ENCODE peak calls at places on chromosome 15, in four cellular contexts. R, G, Q and W are unnamed samples.

GRCh38 chr15:89448825-89449224 is 47.6 kb downstream of the RHCG start:
- DNase-seq in R (no peak), Q (no peak), G (no peak), W (no peak)

GRCh38 chr15:64247906-64248541 is 85.2 kb upstream of the PPIB start:
- DNase-seq in R (no peak), Q (peak), G (peak), W (no peak)

GRCh38 chr15:85005744-85006143 is 24.1 kb downstream of the PDE8A start:
- DNase-seq in G (no peak), R (no peak), Q (no peak), W (no peak)

GRCh38 chr15:29207758-29208108 is 61.9 kb downstream of the NSMCE3 start:
- DNase-seq in R (no peak), G (no peak), Q (no peak), W (no peak)

GRCh38 chr15:72161351-72162132 is 36.0 kb downstream of the GRAMD2A start:
- DNase-seq in R (no peak), G (no peak), Q (no peak), W (no peak)

GRCh38 chr15:48304398-48304797 is 26.8 kb upstream of the DUT start:
- DNase-seq in R (no peak), Q (no peak), G (no peak), W (no peak)

GRCh38 chr15:88890495-88890894 is 4.8 kb downstream of the HAPLN3 start:
- DNase-seq in G (no peak), Q (no peak), R (no peak), W (no peak)

GRCh38 chr15:70400766-70401541 is 303.2 kb upstream of the TLE3 start:
- DNase-seq in R (no peak), Q (no peak), G (no peak), W (no peak)

GRCh38 chr15:85414037-85414436 is 33.6 kb downstream of the AKAP13 start:
- DNase-seq in Q (no peak), R (no peak), G (no peak), W (no peak)

GRCh38 chr15:32998182-32998581 is 196.3 kb downstream of the FMN1 start:
- DNase-seq in Q (no peak), R (no peak), G (no peak), W (no peak)

GRCh38 chr15:38536201-38536676 is 28.4 kb downstream of the RASGRP1 start:
- DNase-seq in R (no peak), G (no peak), Q (no peak), W (peak)

GRCh38 chr15:77186518-77187095 is 115.7 kb upstream of the TSPAN3 start:
- DNase-seq in R (no peak), Q (no peak), G (no peak), W (no peak)

GRCh38 chr15:77024273-77025065 is 29.5 kb downstream of the PSTPIP1 start:
- DNase-seq in Q (peak), R (peak), G (peak), W (peak)

GRCh38 chr15:81596159-81596865 is 222.3 kb upstream of the TMC3 start:
- DNase-seq in R (no peak), Q (no peak), G (no peak), W (no peak)

GRCh38 chr15:96273317-96274086 is 57.0 kb upstream of the NR2F2 start:
- DNase-seq in G (no peak), R (no peak), Q (no peak), W (no peak)

GRCh38 chr15:66661432-66662096 is 40.5 kb upstream of the SMAD6 start:
- DNase-seq in Q (no peak), R (no peak), G (no peak), W (no peak)

GRCh38 chr15:62498711-62499110 is 333.6 kb upstream of the C2CD4B start:
- DNase-seq in G (no peak), R (no peak), Q (no peak), W (no peak)

GRCh38 chr15:69736161-69736560 is 283.5 kb downstream of the RPLP1 start:
- DNase-seq in R (no peak), G (no peak), Q (no peak), W (no peak)

GRCh38 chr15:59052915-59053407 is 52.0 kb upstream of the CCNB2 start:
- DNase-seq in Q (no peak), G (no peak), R (no peak), W (no peak)

GRCh38 chr15:63288778-63289378 is 11.5 kb downstream of the APH1B start:
- DNase-seq in R (no peak), G (peak), Q (no peak), W (no peak)

GRCh38 chr15:43420435-43420834 is 49.5 kb downstream of the TUBGCP4 start:
- DNase-seq in G (no peak), R (no peak), Q (no peak), W (no peak)

GRCh38 chr15:45943255-45943654 is 308.4 kb downstream of the SQOR start:
- DNase-seq in Q (no peak), G (no peak), R (no peak), W (no peak)

DNA sequence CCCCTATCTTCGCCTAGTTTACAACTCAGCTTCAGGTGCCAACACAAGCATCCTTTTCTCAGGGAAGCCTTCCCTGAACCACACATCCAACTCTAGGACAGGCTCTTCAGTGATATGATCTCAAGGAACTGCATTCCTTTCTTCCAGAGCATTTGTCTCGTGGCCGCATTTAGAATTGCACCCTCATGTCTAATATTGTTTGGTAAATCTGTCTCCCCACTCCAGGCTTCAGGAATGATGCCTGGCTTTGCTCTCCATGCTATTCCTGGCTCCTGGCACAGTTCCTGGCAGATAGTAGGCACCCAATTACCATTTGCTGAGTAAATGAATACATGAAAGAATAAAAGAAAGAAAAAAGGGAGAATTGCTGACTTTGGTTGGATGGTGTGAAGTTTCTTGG is 2.4 kb downstream of the CYP19A1 start:
- DNase-seq in R (no peak), Q (no peak), G (no peak), W (no peak)
- TF ChIP-seq CTCF in R (no peak), Q (no peak), G (no peak), W (peak)

GRCh38 chr15:40008061-40008460 is 30.9 kb downstream of the SRP14 start:
- DNase-seq in Q (no peak), G (no peak), R (no peak), W (no peak)

GRCh38 chr15:40006646-40007045 is 32.3 kb downstream of the SRP14 start:
- DNase-seq in G (no peak), R (no peak), Q (no peak), W (no peak)

GRCh38 chr15:40010681-40011080 is 28.3 kb downstream of the SRP14 start:
- DNase-seq in G (no peak), R (no peak), Q (no peak), W (no peak)

GRCh38 chr15:40014390-40014789 is 24.6 kb downstream of the SRP14 start:
- DNase-seq in Q (no peak), R (no peak), G (no peak), W (no peak)

GRCh38 chr15:40011303-40011702 is 27.7 kb downstream of the SRP14 start:
- DNase-seq in G (no peak), Q (no peak), R (no peak), W (no peak)
- TF ChIP-seq CTCF in G (no peak), Q (no peak), R (no peak), W (no peak)

GRCh38 chr15:100909582-100909981 is 9.6 kb upstream of the LRRK1 start:
- DNase-seq in R (no peak), G (no peak), Q (no peak), W (no peak)

GRCh38 chr15:100911086-100911485 is 8.1 kb upstream of the LRRK1 start:
- DNase-seq in R (no peak), Q (no peak), G (no peak), W (no peak)

GRCh38 chr15:100908466-100908865 is 10.7 kb upstream of the LRRK1 start:
- DNase-seq in G (no peak), Q (no peak), R (no peak), W (no peak)

GRCh38 chr15:100910556-100910955 is 8.6 kb upstream of the LRRK1 start:
- DNase-seq in G (no peak), Q (no peak), R (no peak), W (no peak)

GRCh38 chr15:100910119-100910518 is 9.0 kb upstream of the LRRK1 start:
- DNase-seq in G (no peak), R (no peak), Q (no peak), W (no peak)
- TF ChIP-seq CTCF in G (no peak), R (peak), Q (no peak), W (peak)

GRCh38 chr15:98805434-98806274 is 157.3 kb downstream of the IGF1R start:
- DNase-seq in G (peak), Q (no peak), R (no peak), W (no peak)
- TF ChIP-seq CTCF in G (no peak), Q (no peak), R (peak), W (peak)

DNA sequence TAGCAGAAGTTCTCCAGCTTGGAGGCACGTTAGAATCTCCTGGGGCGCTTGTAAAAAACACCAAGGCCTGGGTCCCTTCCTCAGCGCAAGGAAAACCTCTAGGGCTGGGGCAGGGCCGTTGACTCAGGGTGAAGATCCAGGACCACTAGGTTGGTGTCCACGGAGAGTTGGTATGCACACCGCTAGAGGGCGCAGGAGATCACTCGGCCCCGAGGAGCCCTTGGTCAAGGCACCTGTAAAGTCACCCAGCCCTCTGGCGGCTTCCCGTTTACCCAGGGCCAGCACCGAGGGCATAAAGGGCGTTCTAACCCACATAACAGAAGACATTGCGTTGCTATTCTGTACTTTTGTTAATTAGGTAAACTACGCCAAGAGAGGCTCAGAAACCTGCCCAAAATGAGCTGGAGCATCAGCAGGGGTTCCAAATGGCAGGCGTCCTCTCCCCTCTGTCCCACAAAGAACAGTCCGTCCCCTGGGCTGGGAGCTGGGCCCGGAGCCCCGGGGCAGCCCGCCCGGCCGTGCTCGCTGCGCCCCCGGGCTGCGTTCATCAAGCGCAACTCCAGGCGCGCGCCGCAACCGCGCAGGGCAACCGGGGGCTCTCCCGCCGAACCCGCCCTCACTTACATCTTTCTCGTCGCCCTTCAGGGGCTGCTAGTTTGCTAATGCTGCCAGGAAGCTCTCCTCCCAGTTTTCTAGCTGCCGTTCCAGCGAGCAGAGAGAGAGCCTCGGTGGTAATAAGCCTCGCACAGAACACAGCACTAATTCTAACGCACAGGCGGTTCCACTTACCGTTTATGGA is 332.1 kb downstream of the ARRDC4 start:
- DNase-seq in R (peak), G (peak), Q (no peak), W (peak)
- TF ChIP-seq CTCF in R (peak), G (peak), Q (no peak), W (peak)

DNA sequence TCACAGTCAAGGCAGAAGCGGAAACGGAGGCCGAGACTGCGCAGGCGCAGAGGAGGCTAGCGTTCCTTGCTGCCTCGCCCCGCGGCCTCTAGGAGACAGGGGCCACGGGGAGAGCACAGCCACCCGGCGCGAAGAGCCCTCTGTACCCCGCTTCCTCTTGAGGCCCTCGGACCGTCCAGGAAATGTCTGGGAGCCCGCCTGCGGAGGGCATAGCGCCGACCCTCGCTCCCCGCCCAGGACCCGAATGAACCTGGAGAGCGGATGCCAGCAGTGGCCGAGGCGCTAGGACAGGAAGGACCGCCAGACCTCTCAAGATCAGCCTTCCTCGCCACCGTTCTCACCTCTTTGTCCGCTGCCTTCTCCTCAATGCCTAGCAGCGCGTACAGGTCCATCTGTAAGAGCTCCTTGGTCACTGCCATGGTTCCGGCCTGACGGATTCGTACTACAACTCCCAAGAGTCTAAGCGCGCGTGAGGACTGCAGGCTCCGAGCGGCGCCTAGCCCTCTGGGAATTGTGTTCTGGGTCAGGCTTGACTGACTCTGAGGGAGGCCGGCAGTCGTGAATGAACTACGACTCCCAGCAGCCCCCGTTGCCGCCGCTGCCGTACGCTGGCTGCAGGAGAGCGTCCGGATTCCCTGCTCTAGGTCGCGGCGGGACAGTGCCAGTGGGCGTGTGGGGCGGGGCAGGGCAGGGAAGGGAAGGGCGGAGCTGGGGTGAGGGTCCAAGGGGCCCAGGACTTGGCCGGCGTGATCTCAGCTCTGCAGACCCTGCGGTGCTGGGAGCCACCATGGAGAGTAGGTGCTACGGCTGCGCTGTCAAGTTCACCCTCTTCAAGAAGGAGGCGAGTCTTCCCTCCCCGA is at the start of the genes DNAJC17 and ZFYVE19:
- DNase-seq in R (peak), Q (peak), G (peak), W (peak)
- TF ChIP-seq CTCF in R (peak), Q (peak), G (no peak), W (no peak)

GRCh38 chr15:60592386-60593339 is 113.7 kb upstream of the ICE2 start:
- DNase-seq in G (peak), R (peak), Q (peak), W (peak)
- TF ChIP-seq CTCF in G (no peak), R (peak), Q (peak), W (no peak)

DNA sequence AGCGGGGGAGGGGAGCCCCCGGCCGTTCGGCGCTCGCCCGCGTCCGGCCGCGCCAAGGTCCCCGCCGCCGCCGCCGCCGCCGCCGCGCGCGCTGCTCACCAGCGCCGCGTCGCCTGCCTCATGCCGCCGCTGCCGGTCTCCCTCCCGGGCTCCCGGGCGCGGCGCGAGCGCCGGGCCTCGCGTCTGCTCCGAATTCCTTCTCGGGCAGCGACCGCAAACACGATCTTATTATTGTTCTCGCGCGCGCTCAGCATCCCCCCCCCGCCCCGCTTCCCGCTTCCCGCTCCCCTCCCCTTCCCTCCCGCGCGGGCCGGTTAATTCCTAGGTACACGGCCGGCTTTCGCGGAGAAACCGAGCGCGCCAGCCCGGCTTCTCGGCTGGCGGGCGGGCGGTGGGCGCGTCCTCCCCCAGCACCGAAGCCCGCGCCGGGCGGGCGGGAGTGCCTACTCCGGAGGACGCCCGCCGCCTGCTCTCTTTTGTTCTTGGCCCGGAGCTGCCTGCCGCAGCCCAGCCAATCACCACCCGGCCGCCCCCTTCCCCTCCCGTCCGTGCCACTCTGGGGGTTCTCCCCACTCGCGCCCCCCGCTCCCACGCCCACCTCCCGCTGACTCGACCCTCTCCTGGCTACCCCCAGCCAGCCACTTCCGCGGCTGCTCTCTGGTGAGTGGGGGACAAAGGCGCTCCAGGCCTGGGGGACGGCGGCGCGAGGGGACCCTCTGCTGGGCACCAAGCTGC is at the start of gene HDGFL3:
- DNase-seq in G (peak), R (peak), Q (peak), W (peak)
- TF ChIP-seq CTCF in G (no peak), R (peak), Q (no peak), W (no peak)

DNA sequence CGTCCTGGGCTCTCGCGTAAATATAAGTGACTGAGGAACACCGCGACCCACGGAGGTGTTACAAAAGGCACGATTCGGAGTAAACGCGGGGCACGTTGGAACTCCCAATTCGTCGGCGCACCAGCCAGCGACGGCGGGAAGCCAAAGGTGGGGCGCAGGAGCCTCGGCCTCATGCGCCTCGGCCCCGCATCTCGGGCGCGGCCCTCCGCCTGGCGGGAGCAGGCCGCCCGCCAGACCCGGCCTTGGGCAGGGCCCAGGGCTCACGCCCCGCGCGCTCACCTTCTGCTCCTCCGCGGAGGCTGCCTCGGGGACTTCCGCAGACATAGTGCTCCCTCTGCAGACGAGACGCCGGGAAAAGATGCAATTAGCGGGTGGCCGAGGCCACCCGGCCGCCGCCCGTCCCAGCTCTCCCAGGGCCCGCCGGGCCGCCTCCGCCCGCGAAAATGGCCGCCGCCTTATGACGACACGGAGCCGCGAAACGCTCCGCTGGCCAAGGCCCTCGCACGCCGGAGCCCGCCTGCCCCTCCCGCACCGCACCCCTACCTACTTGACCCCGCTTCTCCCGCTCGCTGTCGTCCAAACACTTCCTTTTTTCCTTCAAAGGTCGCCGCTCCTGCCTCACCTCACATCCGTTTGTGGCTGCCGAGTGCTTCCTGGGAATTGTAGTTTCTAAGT is at the start of gene ARPP19:
- DNase-seq in R (peak), Q (peak), G (peak), W (peak)
- TF ChIP-seq CTCF in R (no peak), Q (no peak), G (no peak), W (no peak)